ENCODE peak calls at places on chromosomes 13 and 19, in nine cellular contexts. V is iris pigment epithelial cell; D is CD8-positive, alpha-beta T cell; U is activated gamma-delta T cell treated with anti-CD3 and anti-CD28 coated beads, Interleukin-2, amount 50 U/mL, for 16 hours; K is RCC 7860; B is coronary artery; T is lung microvascular endothelial cell; O is T-helper 17 cell; N is mesothelial cell of epicardium. J is an unnamed sample.

GRCh38 chr13:80083516-80084085 is 257.3 kb downstream of the SPRY2 start:
- DNase-seq in V (peak; percentile 67), D (no peak), U (no peak), K (no peak), B (no peak), T (peak; percentile 41), O (no peak), N (no peak), J (no peak)

GRCh38 chr19:20273951-20274578 is 107.1 kb downstream of the ZNF486 start:
- DNase-seq in V (no peak), D (no peak), U (no peak), K (no peak), B (no peak), T (no peak), O (no peak), N (no peak), J (peak; percentile 92)

GRCh38 chr19:6362024-6362344 is 653 bp downstream of the CLPP start:
- DNase-seq in V (no peak), D (no peak), U (no peak), K (no peak), B (no peak), T (no peak), O (no peak), N (no peak), J (no peak)

GRCh38 chr19:10112895-10113591 is 1.6 kb downstream of the P2RY11 start:
- DNase-seq in V (peak; percentile 39), D (peak; percentile 56), U (peak; percentile 55), K (no peak), B (no peak), T (peak; percentile 45), O (peak; percentile 57), N (no peak), J (peak; percentile 73)

GRCh38 chr13:25180795-25181537 is 8.9 kb upstream of the AMER2 start:
- DNase-seq in V (no peak), D (no peak), U (no peak), K (no peak), B (no peak), T (no peak), O (no peak), N (no peak), J (peak; percentile 61)

GRCh38 chr13:29935309-29935981 is 85.0 kb upstream of the UBL3 start:
- DNase-seq in V (no peak), D (peak; percentile 40), U (peak; percentile 60), K (no peak), B (no peak), T (no peak), O (peak; percentile 41), N (no peak), J (peak; percentile 18)

GRCh38 chr19:2764945-2765344 is 18.1 kb downstream of the SGTA start:
- DNase-seq in V (no peak), D (no peak), U (no peak), K (no peak), B (no peak), T (peak; percentile 76), O (no peak), N (no peak), J (no peak)

GRCh38 chr13:113086991-113087922 is 18.3 kb upstream of the F7 start:
- DNase-seq in V (no peak), D (no peak), U (no peak), K (no peak), B (no peak), T (no peak), O (no peak), N (no peak), J (no peak)

GRCh38 chr13:91960947-91961346 is 562.5 kb downstream of the GPC5 start:
- DNase-seq in V (no peak), D (no peak), U (no peak), K (no peak), B (no peak), T (no peak), O (no peak), N (no peak), J (no peak)

GRCh38 chr13:95896302-95896701 is 156.9 kb downstream of the UGGT2 start:
- DNase-seq in V (peak; percentile 60), D (no peak), U (no peak), K (no peak), B (no peak), T (no peak), O (no peak), N (no peak), J (no peak)

GRCh38 chr13:49539313-49539712 is 43.6 kb downstream of the PHF11 start:
- DNase-seq in V (peak; percentile 57), D (no peak), U (no peak), K (no peak), B (no peak), T (peak; percentile 4), O (no peak), N (no peak), J (peak; percentile 42)

GRCh38 chr19:54172764-54173699 is at the start of gene TMC4:
- DNase-seq in V (no peak), D (no peak), U (no peak), K (peak; percentile 4), B (no peak), T (no peak), O (no peak), N (no peak), J (peak; percentile 52)

J was measured in OCI-LY7.